ENCODE peak calls at places on chromosome 5, in seven cellular contexts. H is astrocyte of the cerebellum, P is esophagus squamous epithelium, J is psoas muscle, E is Peyer's patch, U is fibroblast of pulmonary artery, S is lower lobe of right lung. V is an unnamed sample.

GRCh38 chr5:169577966-169578365 is 5.6 kb upstream of the SPDL1 start:
- DNase-seq in P (no peak), U (peak; percentile 66), J (no peak), E (no peak), H (no peak), S (no peak), V (no peak)

GRCh38 chr5:79346420-79346824 is 110.5 kb downstream of the JMY start:
- DNase-seq in E (no peak), P (no peak), U (peak; percentile 7), H (no peak), J (no peak), S (no peak), V (peak; percentile 11)

GRCh38 chr5:17802256-17802655 is 168.0 kb downstream of the TAF11L14 start:
- DNase-seq in S (no peak), J (no peak), E (no peak), U (no peak), H (peak; percentile 20), P (no peak), V (no peak)

GRCh38 chr5:86070719-86071118 is 547.0 kb upstream of the COX7C start:
- DNase-seq in E (no peak), P (no peak), H (no peak), J (no peak), U (no peak), S (no peak), V (no peak)

GRCh38 chr5:100889165-100889564 is 13.9 kb downstream of the ST8SIA4 start:
- DNase-seq in J (no peak), E (no peak), P (no peak), H (no peak), S (no peak), U (no peak), V (no peak)

GRCh38 chr5:61790007-61790406 is 457.9 kb downstream of the ZSWIM6 start:
- DNase-seq in E (no peak), P (no peak), J (no peak), U (no peak), S (no peak), H (no peak), V (no peak)

GRCh38 chr5:132259061-132259851 is 1.8 kb downstream of the PDLIM4 start:
- DNase-seq in P (no peak), E (no peak), S (no peak), H (peak; percentile 68), J (peak; percentile 75), U (peak; percentile 92), V (peak; percentile 85)

GRCh38 chr5:140169410-140169809 is 5.6 kb upstream of the CYSTM1 start:
- DNase-seq in P (no peak), U (peak; percentile 35), E (no peak), S (no peak), J (no peak), H (no peak), V (no peak)

GRCh38 chr5:135504376-135504775 is 31.4 kb downstream of the NEUROG1 start:
- DNase-seq in P (no peak), U (no peak), H (no peak), J (no peak), S (no peak), E (no peak), V (no peak)

GRCh38 chr5:123119334-123119986 is 30.4 kb downstream of the PRDM6 start:
- DNase-seq in E (no peak), U (peak; percentile 61), J (no peak), P (no peak), H (no peak), S (peak; percentile 49), V (no peak)

GRCh38 chr5:158468444-158468843 is 609.5 kb upstream of the CLINT1 start:
- DNase-seq in H (no peak), P (no peak), E (no peak), S (no peak), U (no peak), J (no peak), V (no peak)

DNA sequence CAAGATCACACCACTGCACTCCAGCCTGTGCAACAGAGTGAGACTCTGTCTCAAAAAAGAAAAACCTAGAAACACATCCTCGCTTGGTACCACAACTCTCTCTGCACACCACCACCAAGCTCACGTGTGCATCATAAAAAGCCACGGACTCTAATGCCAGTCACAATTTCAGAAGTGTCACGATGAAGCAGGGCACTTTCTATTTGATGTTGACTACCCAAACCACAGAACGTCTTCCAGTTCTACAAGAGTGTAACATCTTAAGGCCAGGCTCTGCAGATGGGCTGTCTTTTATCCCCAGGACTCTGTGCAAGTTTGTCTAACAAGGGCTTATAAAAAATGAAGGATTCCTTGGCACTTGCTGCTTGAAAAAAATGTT is 22.9 kb downstream of the GFPT2 start:
- DNase-seq in S (no peak), E (no peak), J (no peak), U (no peak), H (no peak), P (no peak), V (no peak)
- H3K4me3 ChIP-seq in S (no peak overlapping the region), E (no peak overlapping the region), J (no peak overlapping the region), U (no peak overlapping the region), H (no peak overlapping the region), P (no peak overlapping the region), V (no peak overlapping the region)

GRCh38 chr5:88824892-88825781 is 57.8 kb downstream of the MEF2C start:
- DNase-seq in U (peak; percentile 86), H (peak; percentile 70), E (no peak), P (no peak), J (no peak), S (no peak), V (peak; percentile 69)
- H3K4me3 ChIP-seq in U (no peak overlapping the region), H (no peak overlapping the region), E (no peak overlapping the region), P (no peak overlapping the region), J (peak overlapping the region; percentile 51), S (peak overlapping the region; percentile 10), V (no peak overlapping the region)

GRCh38 chr5:138132543-138132942 is 6.7 kb downstream of the NME5 start:
- DNase-seq in E (no peak), H (no peak), S (no peak), P (no peak), U (no peak), J (no peak), V (no peak)
- H3K4me3 ChIP-seq in E (no peak overlapping the region), H (no peak overlapping the region), S (no peak overlapping the region), P (no peak overlapping the region), U (no peak overlapping the region), J (peak overlapping the region; percentile 50), V (no peak overlapping the region)

DNA sequence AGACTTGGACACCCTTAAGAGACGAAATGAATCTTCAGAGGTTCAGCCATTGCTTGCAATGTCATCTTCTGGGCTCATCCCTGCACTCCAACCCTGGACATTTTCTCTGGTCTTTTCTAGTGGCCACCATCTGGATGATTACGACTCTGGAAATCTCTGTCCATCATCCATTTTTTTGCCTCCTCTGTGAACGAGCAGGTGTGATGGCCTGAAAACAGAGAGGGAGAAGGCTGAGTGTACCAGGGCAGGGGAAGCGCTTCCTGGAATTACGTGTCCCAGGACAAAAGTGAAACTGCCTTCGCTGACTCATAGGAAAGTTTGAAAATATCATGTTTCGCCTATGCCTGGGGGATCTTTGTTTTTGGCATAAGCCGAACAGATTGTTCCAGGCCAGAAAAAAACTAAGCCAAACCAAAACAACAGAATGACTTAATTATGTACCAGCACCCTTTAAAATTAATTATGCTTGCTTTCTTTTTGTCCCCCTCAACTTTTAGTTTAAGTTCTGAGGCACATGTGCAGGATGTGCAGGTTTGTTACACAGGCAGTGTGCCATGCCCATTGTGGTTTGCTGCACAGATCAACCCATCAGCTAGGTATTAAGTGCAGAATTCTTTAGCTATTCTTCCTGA is 31.9 kb downstream of the ANKRD33B start:
- DNase-seq in P (no peak), S (no peak), E (no peak), J (no peak), U (peak; percentile 85), H (peak; percentile 90), V (peak; percentile 76)
- H3K4me3 ChIP-seq in P (no peak overlapping the region), S (peak overlapping the region; percentile 22), E (no peak overlapping the region), J (peak overlapping the region; percentile 47), U (peak overlapping the region; percentile 26), H (no peak overlapping the region), V (no peak overlapping the region)

GRCh38 chr5:34687269-34688011 is 31.3 kb downstream of the RAI14 start:
- DNase-seq in E (no peak), U (peak; percentile 91), J (no peak), P (no peak), S (no peak), H (peak; percentile 49), V (peak; percentile 58)
- H3K4me3 ChIP-seq in E (peak overlapping the region; percentile 8), U (peak overlapping the region; percentile 2), J (no peak overlapping the region), P (no peak overlapping the region), S (no peak overlapping the region), H (no peak overlapping the region), V (no peak overlapping the region)

DNA sequence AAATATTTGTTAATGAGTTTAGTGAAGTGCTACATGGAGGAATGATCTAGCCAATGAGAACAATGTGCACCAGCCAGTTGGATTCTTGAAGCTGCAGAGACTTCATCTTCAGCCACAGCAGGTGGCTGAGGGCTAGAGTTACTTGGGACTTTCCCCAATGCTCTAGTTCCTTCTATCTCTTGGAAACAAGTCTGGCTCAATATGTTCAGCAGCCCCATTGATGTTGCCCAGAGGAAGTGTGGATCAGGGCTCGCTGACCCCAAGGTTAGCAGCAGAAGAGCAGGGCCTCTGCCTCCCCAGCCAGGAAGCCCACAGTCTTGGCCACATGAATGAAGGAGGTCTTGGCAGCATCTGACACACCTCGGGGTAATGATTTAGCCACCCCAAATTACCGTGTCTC is 117.5 kb downstream of the SLC1A3 start:
- DNase-seq in U (no peak), P (no peak), E (peak; percentile 56), H (no peak), J (no peak), S (no peak), V (no peak)
- H3K4me3 ChIP-seq in U (no peak overlapping the region), P (no peak overlapping the region), E (no peak overlapping the region), H (no peak overlapping the region), J (no peak overlapping the region), S (no peak overlapping the region), V (no peak overlapping the region)

DNA sequence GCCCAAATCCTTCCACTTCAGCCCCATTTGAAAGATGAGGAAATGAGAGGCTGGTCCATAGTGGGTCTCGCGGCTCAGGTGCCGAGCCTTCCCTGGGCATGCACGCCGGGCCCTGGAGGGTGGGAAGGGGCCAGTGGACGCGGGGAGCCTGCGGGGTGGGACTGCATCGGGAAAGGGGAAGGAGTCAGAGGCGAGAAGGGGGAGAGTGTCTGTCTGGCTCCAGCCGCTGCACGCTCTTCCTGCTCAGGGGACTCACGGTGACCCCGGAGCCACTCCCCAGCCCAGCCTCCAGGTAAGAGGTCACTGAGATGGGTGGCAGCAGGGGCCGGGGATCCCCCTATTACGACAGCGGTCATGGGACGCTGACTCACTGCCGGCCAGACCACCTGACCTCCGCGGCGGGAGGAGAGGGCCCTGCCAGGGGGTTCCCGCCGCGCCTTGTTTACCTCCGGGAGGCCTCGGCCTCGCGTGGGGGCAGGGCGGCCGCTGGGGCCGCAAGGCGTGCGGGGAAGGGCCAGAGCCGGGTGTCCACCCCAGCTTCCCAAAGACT is 1.9 kb upstream of the SQSTM1 start:
- DNase-seq in E (peak; percentile 94), S (peak; percentile 97), P (peak; percentile 82), J (peak; percentile 95), H (peak; percentile 76), U (peak; percentile 96), V (peak; percentile 82)
- H3K4me3 ChIP-seq in E (peak overlapping the region; percentile 83), S (peak overlapping the region; percentile 97), P (peak overlapping the region; percentile 14), J (peak overlapping the region; percentile 99), H (peak overlapping the region; percentile 10), U (peak overlapping the region; percentile 36), V (peak overlapping the region; percentile 27)

V was measured in skeletal muscle cell.